ENCODE peak calls at places on chromosomes 12 and 14, in nine cellular contexts. One of them, this sample, is unnamed.

GRCh38 chr12:48110691-48111315 is 4.9 kb upstream of the SENP1 start:
- DNase-seq in astrocyte of the cerebellum: no peak
- DNase-seq in activated naive CD8-positive, alpha-beta T cell treated with anti-CD3 and anti-CD28 coated beads for 36 hours: no peak
- DNase-seq in NCI-H345: no peak
- DNase-seq in AG08395: no peak
- DNase-seq in memory B cell: no peak
- DNase-seq in progenitor cell of endocrine pancreas: no peak
- DNase-seq in transverse colon: no peak
- DNase-seq in GOT3: no peak
- DNase-seq in this sample: peak; percentile 11

GRCh38 chr14:49594347-49595089 is 4.2 kb upstream of the LRR1 start:
- DNase-seq in astrocyte of the cerebellum: no peak
- DNase-seq in activated naive CD8-positive, alpha-beta T cell treated with anti-CD3 and anti-CD28 coated beads for 36 hours: no peak
- DNase-seq in NCI-H345: no peak
- DNase-seq in AG08395: no peak
- DNase-seq in memory B cell: no peak
- DNase-seq in progenitor cell of endocrine pancreas: no peak
- DNase-seq in transverse colon: peak; percentile 68
- DNase-seq in GOT3: no peak
- DNase-seq in this sample: peak; percentile 53

GRCh38 chr12:94244165-94245133 is 96.1 kb downstream of the PLXNC1 start:
- DNase-seq in astrocyte of the cerebellum: no peak
- DNase-seq in activated naive CD8-positive, alpha-beta T cell treated with anti-CD3 and anti-CD28 coated beads for 36 hours: peak; percentile 68
- DNase-seq in NCI-H345: no peak
- DNase-seq in AG08395: no peak
- DNase-seq in memory B cell: peak; percentile 16
- DNase-seq in progenitor cell of endocrine pancreas: no peak
- DNase-seq in transverse colon: peak; percentile 52
- DNase-seq in GOT3: no peak
- DNase-seq in this sample: no peak

GRCh38 chr14:61585598-61586538 is 109.4 kb upstream of the HIF1A start:
- DNase-seq in astrocyte of the cerebellum: no peak
- DNase-seq in activated naive CD8-positive, alpha-beta T cell treated with anti-CD3 and anti-CD28 coated beads for 36 hours: no peak
- DNase-seq in NCI-H345: no peak
- DNase-seq in AG08395: no peak
- DNase-seq in memory B cell: no peak
- DNase-seq in progenitor cell of endocrine pancreas: no peak
- DNase-seq in transverse colon: peak; percentile 58
- DNase-seq in GOT3: no peak
- DNase-seq in this sample: peak; percentile 79

GRCh38 chr12:102766961-102767360 is 150.1 kb downstream of the PAH start:
- DNase-seq in astrocyte of the cerebellum: no peak
- DNase-seq in activated naive CD8-positive, alpha-beta T cell treated with anti-CD3 and anti-CD28 coated beads for 36 hours: no peak
- DNase-seq in NCI-H345: no peak
- DNase-seq in AG08395: no peak
- DNase-seq in memory B cell: no peak
- DNase-seq in progenitor cell of endocrine pancreas: no peak
- DNase-seq in transverse colon: no peak
- DNase-seq in GOT3: no peak
- DNase-seq in this sample: no peak

GRCh38 chr12:5480953-5481300 is 49.0 kb downstream of the NTF3 start:
- DNase-seq in astrocyte of the cerebellum: no peak
- DNase-seq in activated naive CD8-positive, alpha-beta T cell treated with anti-CD3 and anti-CD28 coated beads for 36 hours: no peak
- DNase-seq in NCI-H345: peak; percentile 16
- DNase-seq in AG08395: no peak
- DNase-seq in memory B cell: no peak
- DNase-seq in progenitor cell of endocrine pancreas: no peak
- DNase-seq in transverse colon: no peak
- DNase-seq in GOT3: no peak
- DNase-seq in this sample: no peak

GRCh38 chr12:18932715-18933114 is 194.8 kb downstream of the CAPZA3 start:
- DNase-seq in astrocyte of the cerebellum: no peak
- DNase-seq in activated naive CD8-positive, alpha-beta T cell treated with anti-CD3 and anti-CD28 coated beads for 36 hours: no peak
- DNase-seq in NCI-H345: no peak
- DNase-seq in AG08395: peak; percentile 27
- DNase-seq in memory B cell: no peak
- DNase-seq in progenitor cell of endocrine pancreas: no peak
- DNase-seq in transverse colon: no peak
- DNase-seq in GOT3: no peak
- DNase-seq in this sample: no peak

GRCh38 chr14:101471723-101472517 is 89.4 kb upstream of the DIO3 start:
- DNase-seq in astrocyte of the cerebellum: no peak
- DNase-seq in activated naive CD8-positive, alpha-beta T cell treated with anti-CD3 and anti-CD28 coated beads for 36 hours: no peak
- DNase-seq in NCI-H345: no peak
- DNase-seq in AG08395: no peak
- DNase-seq in memory B cell: no peak
- DNase-seq in progenitor cell of endocrine pancreas: no peak
- DNase-seq in transverse colon: no peak
- DNase-seq in GOT3: no peak
- DNase-seq in this sample: no peak

GRCh38 chr12:84043355-84043754 is 869.2 kb downstream of the SLC6A15 start:
- DNase-seq in astrocyte of the cerebellum: no peak
- DNase-seq in activated naive CD8-positive, alpha-beta T cell treated with anti-CD3 and anti-CD28 coated beads for 36 hours: no peak
- DNase-seq in NCI-H345: no peak
- DNase-seq in AG08395: no peak
- DNase-seq in memory B cell: no peak
- DNase-seq in progenitor cell of endocrine pancreas: no peak
- DNase-seq in transverse colon: no peak
- DNase-seq in GOT3: no peak
- DNase-seq in this sample: no peak

GRCh38 chr14:56196274-56196673 is 78.1 kb downstream of the PELI2 start:
- DNase-seq in astrocyte of the cerebellum: no peak
- DNase-seq in activated naive CD8-positive, alpha-beta T cell treated with anti-CD3 and anti-CD28 coated beads for 36 hours: no peak
- DNase-seq in NCI-H345: no peak
- DNase-seq in AG08395: peak; percentile 44
- DNase-seq in memory B cell: no peak
- DNase-seq in progenitor cell of endocrine pancreas: no peak
- DNase-seq in transverse colon: no peak
- DNase-seq in GOT3: no peak
- DNase-seq in this sample: no peak

GRCh38 chr14:54803926-54804719 is 98.5 kb downstream of the GCH1 start:
- DNase-seq in astrocyte of the cerebellum: no peak
- DNase-seq in activated naive CD8-positive, alpha-beta T cell treated with anti-CD3 and anti-CD28 coated beads for 36 hours: no peak
- DNase-seq in NCI-H345: no peak
- DNase-seq in AG08395: no peak
- DNase-seq in memory B cell: no peak
- DNase-seq in progenitor cell of endocrine pancreas: no peak
- DNase-seq in transverse colon: no peak
- DNase-seq in GOT3: no peak
- DNase-seq in this sample: no peak

GRCh38 chr14:30657606-30658163 is 35.6 kb downstream of the SCFD1 start:
- DNase-seq in astrocyte of the cerebellum: no peak
- DNase-seq in activated naive CD8-positive, alpha-beta T cell treated with anti-CD3 and anti-CD28 coated beads for 36 hours: no peak
- DNase-seq in NCI-H345: no peak
- DNase-seq in AG08395: peak; percentile 6
- DNase-seq in memory B cell: no peak
- DNase-seq in progenitor cell of endocrine pancreas: no peak
- DNase-seq in transverse colon: no peak
- DNase-seq in GOT3: no peak
- DNase-seq in this sample: no peak

GRCh38 chr14:79841433-79841832 is 369.9 kb downstream of the DIO2 start:
- DNase-seq in astrocyte of the cerebellum: no peak
- DNase-seq in activated naive CD8-positive, alpha-beta T cell treated with anti-CD3 and anti-CD28 coated beads for 36 hours: no peak
- DNase-seq in NCI-H345: no peak
- DNase-seq in AG08395: no peak
- DNase-seq in memory B cell: no peak
- DNase-seq in progenitor cell of endocrine pancreas: no peak
- DNase-seq in transverse colon: no peak
- DNase-seq in GOT3: no peak
- DNase-seq in this sample: no peak

GRCh38 chr12:96670334-96670899 is 181.0 kb downstream of the CFAP54 start:
- DNase-seq in astrocyte of the cerebellum: no peak
- DNase-seq in activated naive CD8-positive, alpha-beta T cell treated with anti-CD3 and anti-CD28 coated beads for 36 hours: no peak
- DNase-seq in NCI-H345: no peak
- DNase-seq in AG08395: no peak
- DNase-seq in memory B cell: no peak
- DNase-seq in progenitor cell of endocrine pancreas: no peak
- DNase-seq in transverse colon: no peak
- DNase-seq in GOT3: no peak
- DNase-seq in this sample: no peak

This sample was measured in MG63.